ENCODE peak calls at places on chromosome 3, in nine cellular contexts. V is mesothelial cell of epicardium, D is mucosa of descending colon, E is heart right ventricle, I is left ventricle myocardium inferior, N is Calu3, R is GM13977, S is astrocyte of the spinal cord, Z is fibroblast of the aortic adventitia. J is an unnamed sample.

GRCh38 chr3:184559336-184559735 is 2.2 kb upstream of the EPHB3 start:
- DNase-seq in Z (no peak), D (peak; percentile 85), R (no peak), E (no peak), I (no peak), S (no peak), N (peak; percentile 84), V (no peak), J (no peak)

GRCh38 chr3:29416514-29416913 is 135.6 kb downstream of the RBMS3 start:
- DNase-seq in I (no peak), Z (no peak), D (no peak), R (no peak), S (no peak), N (no peak), E (no peak), V (no peak), J (no peak)

GRCh38 chr3:156160653-156161052 is 40.3 kb downstream of the KCNAB1 start:
- DNase-seq in V (no peak), E (no peak), I (no peak), Z (no peak), D (no peak), R (peak; percentile 24), S (peak; percentile 7), N (no peak), J (no peak)

GRCh38 chr3:59456852-59457485 is 407.1 kb upstream of the CFAP20DC start:
- DNase-seq in Z (no peak), E (no peak), R (peak; percentile 30), N (no peak), V (no peak), D (no peak), S (no peak), I (no peak), J (no peak)

GRCh38 chr3:196237203-196237602 is 20.9 kb downstream of the SLC51A start:
- DNase-seq in V (no peak), I (no peak), E (no peak), N (no peak), Z (no peak), D (no peak), S (no peak), R (peak; percentile 47), J (no peak)

GRCh38 chr3:174667386-174667785 is 191.7 kb upstream of the NAALADL2 start:
- DNase-seq in D (no peak), R (no peak), Z (no peak), N (no peak), V (no peak), I (no peak), E (no peak), S (no peak), J (no peak)

GRCh38 chr3:67515778-67516177 is 138.6 kb downstream of the SUCLG2 start:
- DNase-seq in Z (no peak), I (no peak), V (no peak), E (no peak), D (no peak), N (no peak), S (no peak), R (no peak), J (no peak)

GRCh38 chr3:197173620-197174019 is 124.8 kb downstream of the DLG1 start:
- DNase-seq in R (no peak), V (no peak), D (no peak), N (no peak), S (no peak), E (no peak), Z (no peak), I (no peak), J (no peak)

GRCh38 chr3:127588675-127589577 is 1.6 kb downstream of the TPRA1 start:
- DNase-seq in I (no peak), E (no peak), Z (peak; percentile 67), V (no peak), D (no peak), R (no peak), N (peak; percentile 62), S (peak; percentile 36), J (no peak)

GRCh38 chr3:182259579-182259978 is 533.7 kb upstream of the ATP11B start:
- DNase-seq in I (peak; percentile 14), E (peak; percentile 10), R (no peak), S (no peak), V (no peak), Z (no peak), N (peak; percentile 62), D (no peak), J (no peak)

GRCh38 chr3:36514171-36514570 is 133.9 kb downstream of the STAC start:
- DNase-seq in S (peak; percentile 14), R (no peak), V (no peak), E (no peak), I (no peak), N (peak; percentile 32), Z (peak; percentile 77), D (no peak), J (no peak)

GRCh38 chr3:67198374-67198773 is 200.3 kb downstream of the KBTBD8 start:
- DNase-seq in D (no peak), Z (no peak), S (no peak), N (no peak), R (no peak), E (no peak), I (no peak), V (no peak), J (no peak)

GRCh38 chr3:8509961-8510360 is 8.3 kb downstream of the LMCD1 start:
- DNase-seq in Z (peak; percentile 79), I (no peak), D (no peak), N (peak; percentile 16), S (peak; percentile 89), V (no peak), E (no peak), R (no peak), J (no peak)

GRCh38 chr3:71495708-71496472 is 87.6 kb downstream of the FOXP1 start:
- DNase-seq in V (no peak), S (peak; percentile 87), D (no peak), Z (peak; percentile 82), E (no peak), N (no peak), I (no peak), R (no peak), J (peak; percentile 47)

GRCh38 chr3:194348354-194348753 is 2.8 kb downstream of the CPN2 start:
- DNase-seq in V (no peak), S (no peak), D (no peak), Z (no peak), E (no peak), R (no peak), N (no peak), I (no peak), J (no peak)

GRCh38 chr3:194352631-194353290 is 1.6 kb upstream of the CPN2 start:
- DNase-seq in I (no peak), S (no peak), N (no peak), D (no peak), Z (no peak), E (no peak), R (no peak), V (no peak), J (no peak)

GRCh38 chr3:194351952-194352536 is 916 bp upstream of the CPN2 start:
- DNase-seq in Z (no peak), I (no peak), E (no peak), V (no peak), R (no peak), S (no peak), N (no peak), D (no peak), J (no peak)

GRCh38 chr3:194351080-194351672 is at the start of gene CPN2:
- DNase-seq in S (no peak), R (no peak), E (no peak), Z (no peak), N (no peak), D (no peak), V (no peak), I (no peak), J (no peak)

GRCh38 chr3:194350726-194351071 is 429 bp downstream of the CPN2 start:
- DNase-seq in E (no peak), N (no peak), I (no peak), Z (no peak), R (no peak), V (no peak), D (no peak), S (no peak), J (no peak)
- TF ChIP-seq CTCF in E (no peak), N (no peak), I (no peak), Z (no peak), R (no peak), V (no peak), D (no peak), S (no peak), J (no peak)

DNA sequence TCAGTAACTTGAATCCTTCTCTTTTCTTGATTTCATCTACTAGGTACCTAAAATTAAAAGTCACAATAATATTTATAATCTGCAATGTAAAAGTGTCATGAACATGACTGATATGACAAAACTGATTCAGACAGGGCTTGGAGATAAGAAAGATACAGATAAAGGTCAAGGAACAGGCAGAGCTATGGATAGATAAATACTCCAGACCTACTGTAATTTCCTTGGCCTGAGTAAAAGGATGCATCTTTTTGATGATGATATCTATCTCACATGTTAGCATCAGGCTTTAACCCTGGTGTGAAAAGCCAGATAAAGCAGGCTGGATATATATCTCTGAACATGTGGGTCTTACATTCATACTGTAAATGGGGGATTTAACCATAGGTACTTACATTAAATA is 108.1 kb downstream of the GADL1 start:
- DNase-seq in D (no peak), N (no peak), I (no peak), R (no peak), E (no peak), V (no peak), S (no peak), Z (no peak), J (no peak)
- TF ChIP-seq CTCF in D (no peak), N (no peak), I (no peak), R (no peak), E (no peak), V (no peak), S (no peak), Z (no peak), J (no peak)

GRCh38 chr3:179168933-179169332 is 20.8 kb downstream of the PIK3CA start:
- DNase-seq in E (no peak), N (no peak), D (no peak), R (no peak), S (no peak), I (no peak), Z (no peak), V (no peak), J (no peak)
- TF ChIP-seq CTCF in E (no peak), N (no peak), D (no peak), R (no peak), S (no peak), I (no peak), Z (no peak), V (no peak), J (no peak)

GRCh38 chr3:39143051-39143885 is 10.1 kb downstream of the CSRNP1 start:
- DNase-seq in S (no peak), R (no peak), I (no peak), D (no peak), V (peak; percentile 36), Z (no peak), N (no peak), E (no peak), J (no peak)

GRCh38 chr3:39146611-39147373 is 6.6 kb downstream of the CSRNP1 start:
- DNase-seq in I (peak; percentile 65), N (peak; percentile 84), S (peak; percentile 97), D (peak; percentile 79), R (no peak), V (no peak), E (peak; percentile 62), Z (peak; percentile 93), J (peak; percentile 76)

GRCh38 chr3:39144095-39144747 is 9.2 kb downstream of the CSRNP1 start:
- DNase-seq in N (no peak), I (no peak), D (peak; percentile 42), R (no peak), Z (no peak), V (peak; percentile 36), E (no peak), S (no peak), J (no peak)

GRCh38 chr3:39146083-39146501 is 7.3 kb downstream of the CSRNP1 start:
- DNase-seq in E (no peak), V (no peak), I (no peak), Z (no peak), N (no peak), R (no peak), S (no peak), D (peak; percentile 80), J (no peak)

GRCh38 chr3:39144748-39145380 is 8.5 kb downstream of the CSRNP1 start:
- DNase-seq in Z (no peak), R (no peak), D (no peak), E (no peak), N (no peak), V (peak; percentile 29), S (no peak), I (no peak), J (no peak)
- TF ChIP-seq CTCF in Z (no peak), R (no peak), D (no peak), E (no peak), N (no peak), V (no peak), S (no peak), I (no peak), J (no peak)